ENCODE peak calls at places on chromosomes 3 and 15, in four cellular contexts. One of them, this sample, is unnamed.

GRCh38 chr3:135412475-135412874 is 553.1 kb upstream of the PPP2R3A start:
- DNase-seq in H1: peak; percentile 15
- DNase-seq in GM12878: no peak
- DNase-seq in HepG2: no peak
- DNase-seq in this sample: no peak

GRCh38 chr3:52154135-52155094 is at the start of gene POC1A:
- DNase-seq in H1: peak; percentile 80
- DNase-seq in GM12878: peak; percentile 86
- DNase-seq in HepG2: peak; percentile 97
- DNase-seq in this sample: peak; percentile 86

GRCh38 chr3:157159037-157159761 is 748 bp downstream of the CCNL1 start:
- DNase-seq in GM12878: no peak
- DNase-seq in HepG2: peak; percentile 69
- DNase-seq in H1: no peak
- DNase-seq in this sample: peak; percentile 74

GRCh38 chr3:127482216-127483004 is 108.1 kb downstream of the TPRA1 start:
- DNase-seq in H1: no peak
- DNase-seq in GM12878: no peak
- DNase-seq in HepG2: no peak
- DNase-seq in this sample: no peak

GRCh38 chr3:24264748-24265158 is 229.9 kb downstream of the THRB start:
- DNase-seq in HepG2: peak; percentile 53
- DNase-seq in H1: no peak
- DNase-seq in GM12878: no peak
- DNase-seq in this sample: peak; percentile 81

GRCh38 chr15:74320358-74321247 is 46.8 kb downstream of the CYP11A1 start:
- DNase-seq in H1: no peak
- DNase-seq in HepG2: peak; percentile 43
- DNase-seq in GM12878: no peak
- DNase-seq in this sample: peak; percentile 77

GRCh38 chr15:94793641-94794040 is 562.3 kb downstream of the MCTP2 start:
- DNase-seq in GM12878: no peak
- DNase-seq in HepG2: no peak
- DNase-seq in H1: no peak
- DNase-seq in this sample: no peak

GRCh38 chr3:139105154-139105702 is 60.5 kb upstream of the PRR23C start:
- DNase-seq in GM12878: no peak
- DNase-seq in HepG2: no peak
- DNase-seq in H1: no peak
- DNase-seq in this sample: no peak

GRCh38 chr3:134392336-134392983 is 18.2 kb upstream of the AMOTL2 start:
- DNase-seq in GM12878: no peak
- DNase-seq in H1: no peak
- DNase-seq in HepG2: no peak
- DNase-seq in this sample: no peak

GRCh38 chr15:63076136-63077005 is 33.8 kb downstream of the TPM1 start:
- DNase-seq in HepG2: no peak
- DNase-seq in GM12878: no peak
- DNase-seq in H1: peak; percentile 51
- DNase-seq in this sample: no peak

DNA sequence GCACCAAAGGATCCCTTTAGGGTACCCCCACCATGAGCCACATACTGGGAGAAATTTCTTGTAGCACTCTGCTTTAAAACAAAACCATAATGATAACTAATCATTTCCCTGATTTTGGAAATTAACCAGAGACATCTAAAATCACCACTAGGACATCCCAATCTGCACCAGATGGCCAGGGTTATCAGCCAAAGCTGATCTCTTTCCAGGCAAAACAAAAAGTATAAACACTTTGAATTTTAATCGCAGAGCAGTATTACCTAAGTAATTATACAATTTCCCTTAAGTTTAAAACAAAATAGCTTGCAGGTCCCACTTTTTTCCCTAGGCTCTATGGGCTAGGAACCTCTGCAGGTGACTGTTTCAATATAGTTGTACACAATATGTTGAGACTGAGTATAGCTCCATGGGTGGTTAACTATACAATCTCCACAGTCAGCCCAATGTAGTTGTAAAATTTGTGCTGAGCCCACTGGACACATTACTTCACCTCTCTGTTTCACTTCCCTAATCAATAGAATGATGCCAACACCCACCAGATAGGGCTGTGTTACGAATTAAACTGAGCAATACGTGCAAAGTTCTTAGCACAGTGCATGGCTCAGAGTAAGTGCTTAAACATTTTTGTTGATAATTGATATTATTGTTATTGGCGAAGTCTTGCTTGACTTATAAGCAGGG is 629 bp upstream of the NOX5 start:
- DNase-seq in HepG2: no peak
- DNase-seq in GM12878: no peak
- DNase-seq in H1: no peak
- DNase-seq in this sample: no peak
- TF ChIP-seq GABPA in HepG2: no peak
- TF ChIP-seq GABPA in GM12878: no peak
- TF ChIP-seq GABPA in H1: no peak
- TF ChIP-seq GABPA in this sample: no peak

DNA sequence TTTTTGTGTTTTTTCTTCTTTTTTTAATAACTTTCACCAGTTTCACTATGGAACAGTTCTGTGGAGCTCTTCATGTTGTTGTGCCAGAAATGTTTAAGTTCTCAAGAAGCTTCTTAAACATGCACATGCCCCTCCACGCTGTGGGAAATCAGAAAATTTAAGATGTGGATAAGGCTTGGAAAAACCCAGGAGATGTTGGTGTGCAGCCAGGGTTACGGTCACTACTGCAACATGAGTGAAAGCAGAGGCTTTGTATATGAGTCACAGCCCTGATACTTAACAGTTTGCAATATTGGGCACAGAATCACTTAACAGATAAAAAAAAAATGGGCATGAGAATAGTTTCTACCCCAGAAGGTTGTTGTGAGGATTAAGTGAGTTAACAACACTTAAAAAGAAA is 399.9 kb downstream of the LRTM1 start:
- DNase-seq in GM12878: no peak
- DNase-seq in HepG2: no peak
- DNase-seq in H1: no peak
- DNase-seq in this sample: no peak
- TF ChIP-seq GABPA in GM12878: no peak
- TF ChIP-seq GABPA in HepG2: no peak
- TF ChIP-seq GABPA in H1: no peak
- TF ChIP-seq GABPA in this sample: no peak

GRCh38 chr3:16114930-16115329 is 59.5 kb upstream of the GALNT15 start:
- DNase-seq in HepG2: no peak
- DNase-seq in H1: no peak
- DNase-seq in GM12878: no peak
- DNase-seq in this sample: no peak
- TF ChIP-seq GABPA in HepG2: no peak
- TF ChIP-seq GABPA in H1: no peak
- TF ChIP-seq GABPA in GM12878: no peak
- TF ChIP-seq GABPA in this sample: no peak

DNA sequence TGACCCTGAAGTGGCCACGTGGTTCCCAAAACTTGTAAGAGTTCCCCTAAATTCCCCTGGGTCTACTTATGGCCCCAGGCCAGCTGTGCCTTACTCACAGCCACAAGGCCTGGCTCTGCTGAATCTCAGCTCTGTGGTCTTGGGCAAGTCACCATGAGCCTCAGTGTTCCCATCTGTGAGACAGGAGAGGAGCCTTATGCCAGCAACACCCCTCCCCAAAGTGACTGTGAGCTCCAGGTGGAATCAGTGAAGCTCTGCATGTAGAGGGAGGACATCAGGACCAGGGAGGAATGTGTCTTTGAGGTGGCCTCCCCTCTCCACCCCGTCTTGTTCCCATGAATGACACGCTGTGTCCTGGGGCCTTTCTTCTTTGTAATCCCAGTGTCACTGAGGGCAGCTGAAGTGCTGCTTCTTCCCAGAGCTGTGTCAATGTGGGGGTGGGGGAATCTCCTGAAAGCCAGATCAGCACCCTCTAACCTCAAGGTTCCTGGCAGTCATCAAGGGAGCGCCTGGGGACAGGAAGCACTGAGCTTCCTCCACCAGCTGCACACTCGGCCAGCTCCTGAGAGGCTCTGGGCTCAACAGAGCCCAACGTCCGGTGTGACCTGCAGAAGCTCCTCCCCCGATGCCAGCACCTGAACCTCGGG is 258.9 kb downstream of the UACA start:
- DNase-seq in HepG2: no peak
- DNase-seq in GM12878: no peak
- DNase-seq in H1: no peak
- DNase-seq in this sample: no peak
- TF ChIP-seq GABPA in HepG2: no peak
- TF ChIP-seq GABPA in GM12878: no peak
- TF ChIP-seq GABPA in H1: no peak
- TF ChIP-seq GABPA in this sample: no peak

GRCh38 chr3:15654096-15654495 is 52.6 kb downstream of the BTD start:
- DNase-seq in GM12878: no peak
- DNase-seq in HepG2: no peak
- DNase-seq in H1: no peak
- DNase-seq in this sample: no peak
- TF ChIP-seq GABPA in GM12878: no peak
- TF ChIP-seq GABPA in HepG2: no peak
- TF ChIP-seq GABPA in H1: no peak
- TF ChIP-seq GABPA in this sample: no peak

DNA sequence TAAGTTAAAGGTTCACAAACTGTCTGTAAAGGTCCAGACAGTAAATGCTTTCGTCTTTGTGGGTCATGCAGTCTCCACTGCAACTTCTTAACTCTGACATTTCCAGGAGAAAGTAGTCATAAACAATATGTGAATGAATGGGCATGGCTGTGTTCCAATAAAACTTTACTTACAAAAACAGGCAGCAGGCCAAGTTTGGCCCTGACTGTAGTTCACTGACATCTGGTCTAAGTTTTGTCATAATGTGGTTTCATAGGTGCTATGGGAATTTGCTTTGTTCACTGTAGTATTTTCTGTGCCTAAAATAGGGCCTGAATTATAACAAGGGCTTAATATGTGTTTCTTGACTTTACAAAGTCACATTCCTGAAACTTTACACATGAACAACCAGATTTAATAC is 186.0 kb upstream of the KBTBD8 start:
- DNase-seq in GM12878: no peak
- DNase-seq in H1: no peak
- DNase-seq in HepG2: no peak
- DNase-seq in this sample: no peak
- TF ChIP-seq GABPA in GM12878: no peak
- TF ChIP-seq GABPA in H1: no peak
- TF ChIP-seq GABPA in HepG2: no peak
- TF ChIP-seq GABPA in this sample: no peak

DNA sequence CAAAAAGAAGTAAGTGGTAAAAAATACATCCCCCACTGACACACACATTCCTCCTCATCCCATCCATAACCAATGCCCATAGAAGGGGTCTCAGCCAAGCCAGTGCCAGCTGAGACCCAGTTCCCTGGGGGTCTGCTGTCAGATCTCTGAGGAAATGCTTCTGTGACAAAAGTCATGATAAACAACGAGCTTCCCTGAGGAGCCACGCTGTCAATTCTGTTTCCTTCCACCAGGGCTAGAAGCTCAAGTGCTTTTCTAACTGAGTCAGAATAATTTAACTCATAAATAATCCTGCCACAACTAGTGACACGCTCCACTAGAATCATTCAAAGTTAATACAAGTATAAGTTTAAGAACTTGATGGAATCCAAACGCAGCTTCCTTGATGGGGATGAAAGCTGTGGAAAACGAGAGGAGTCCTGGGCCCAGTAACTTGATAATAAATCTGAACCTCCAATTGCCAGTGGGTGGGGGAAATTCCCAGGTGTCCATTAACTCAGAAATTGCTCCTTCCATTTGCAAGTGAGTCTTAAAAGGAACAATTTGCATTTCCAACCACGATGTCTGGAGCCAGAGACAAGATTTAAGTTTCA is 348.7 kb upstream of the LMCD1 start:
- DNase-seq in H1: no peak
- DNase-seq in GM12878: no peak
- DNase-seq in HepG2: no peak
- DNase-seq in this sample: no peak
- TF ChIP-seq GABPA in H1: no peak
- TF ChIP-seq GABPA in GM12878: no peak
- TF ChIP-seq GABPA in HepG2: no peak
- TF ChIP-seq GABPA in this sample: no peak

DNA sequence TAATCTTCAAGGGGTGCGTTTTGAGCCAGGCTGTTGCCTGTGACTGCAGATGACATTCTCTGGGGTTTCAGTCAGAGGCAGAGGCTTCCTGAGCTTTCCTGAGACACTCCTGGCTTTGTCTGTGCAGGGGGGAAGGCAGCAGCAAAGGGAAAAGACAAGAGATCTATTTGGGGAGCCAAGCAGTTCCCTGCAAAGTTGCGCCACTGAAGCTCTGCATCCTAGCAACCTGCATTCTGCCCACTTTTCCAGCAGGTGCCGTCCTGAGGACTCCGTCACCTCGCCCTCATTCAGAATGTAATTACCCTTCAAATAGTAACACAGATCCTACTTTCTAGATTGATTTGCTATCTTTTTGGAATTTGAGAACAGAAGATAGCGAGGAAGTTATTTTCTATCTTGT is 1.9 kb upstream of the TMEM158 start:
- DNase-seq in H1: no peak
- DNase-seq in GM12878: no peak
- DNase-seq in HepG2: no peak
- DNase-seq in this sample: no peak
- TF ChIP-seq GABPA in H1: no peak
- TF ChIP-seq GABPA in GM12878: no peak
- TF ChIP-seq GABPA in HepG2: no peak
- TF ChIP-seq GABPA in this sample: no peak